ENCODE peak calls at places on chromosomes 7 and 10, in five cellular contexts. U is GM06990, F is lower lobe of right lung, M is fibroblast of lung, J is mucosa of descending colon. B is an unnamed sample.

GRCh38 chr7:122746948-122747347 is 44.2 kb upstream of the RNF148 start:
- DNase-seq in U (no peak), F (no peak), M (no peak), J (no peak), B (no peak)

GRCh38 chr7:106568680-106569499 is 92.1 kb downstream of the CCDC71L start:
- DNase-seq in U (no peak), F (no peak), M (peak), J (no peak), B (no peak)

GRCh38 chr7:124022551-124022950 is 10.3 kb downstream of the TMEM229A start:
- DNase-seq in U (no peak), F (no peak), M (no peak), J (no peak), B (no peak)

GRCh38 chr7:136914016-136914415 is 45.6 kb downstream of the CHRM2 start:
- DNase-seq in U (no peak), F (no peak), M (no peak), J (no peak), B (no peak)

GRCh38 chr10:323651-324293 is 188.5 kb downstream of the ZMYND11 start:
- DNase-seq in U (peak), F (peak), M (peak), J (peak), B (peak)

GRCh38 chr10:79221110-79222051 is 125.9 kb upstream of the PPIF start:
- DNase-seq in U (no peak), F (peak), M (peak), J (peak), B (no peak)

GRCh38 chr7:41003031-41003925 is 699.6 kb downstream of the INHBA start:
- DNase-seq in U (no peak), F (peak), M (peak), J (no peak), B (peak)

GRCh38 chr10:17765602-17766001 is 13.6 kb downstream of the TMEM236 start:
- DNase-seq in U (no peak), F (no peak), M (no peak), J (no peak), B (no peak)

GRCh38 chr10:98374176-98374969 is 40.6 kb downstream of the PYROXD2 start:
- DNase-seq in U (no peak), F (no peak), M (peak), J (no peak), B (no peak)

GRCh38 chr7:142445019-142445686 is 187.3 kb upstream of the PRSS58 start:
- DNase-seq in U (no peak), F (no peak), M (no peak), J (no peak), B (no peak)

GRCh38 chr7:93910076-93910994 is 4.0 kb downstream of the GNGT1 start:
- DNase-seq in U (no peak), F (no peak), M (peak), J (no peak), B (no peak)

GRCh38 chr10:26044123-26044749 is 110.2 kb downstream of the MYO3A start:
- DNase-seq in U (no peak), F (peak), M (no peak), J (no peak), B (no peak)

GRCh38 chr7:46131916-46132795 is 211.1 kb upstream of the IGFBP3 start:
- DNase-seq in U (no peak), F (no peak), M (no peak), J (no peak), B (no peak)

GRCh38 chr7:93178213-93178612 is 30.0 kb upstream of the SAMD9L start:
- DNase-seq in U (no peak), F (no peak), M (peak), J (no peak), B (no peak)

GRCh38 chr7:131219277-131220041 is 108.2 kb upstream of the MKLN1 start:
- DNase-seq in U (peak), F (peak), M (no peak), J (no peak), B (peak)

GRCh38 chr10:100687143-100687953 is 58.0 kb upstream of the PAX2 start:
- DNase-seq in U (no peak), F (no peak), M (no peak), J (no peak), B (no peak)

GRCh38 chr10:124665558-124665957 is 78.6 kb downstream of the FAM53B start:
- DNase-seq in U (no peak), F (no peak), M (no peak), J (no peak), B (no peak)

GRCh38 chr10:43689618-43689954 is 40.9 kb upstream of the ZNF32 start:
- DNase-seq in U (no peak), F (peak), M (peak), J (peak), B (peak)

GRCh38 chr10:48696535-48696873 is 11.8 kb downstream of the WDFY4 start:
- DNase-seq in U (no peak), F (no peak), M (no peak), J (no peak), B (no peak)

GRCh38 chr10:78950656-78951587 is 117.8 kb upstream of the ZMIZ1 start:
- DNase-seq in U (no peak), F (no peak), M (no peak), J (no peak), B (no peak)

GRCh38 chr10:71542476-71542875 is 145.8 kb downstream of the CDH23 start:
- DNase-seq in U (no peak), F (no peak), M (no peak), J (no peak), B (no peak)

GRCh38 chr10:29229258-29229705 is 59.6 kb upstream of the LYZL1 start:
- DNase-seq in U (no peak), F (no peak), M (no peak), J (no peak), B (no peak)

GRCh38 chr7:47536705-47537611 is 45.0 kb downstream of the TNS3 start:
- DNase-seq in U (no peak), F (peak), M (peak), J (peak), B (no peak)

GRCh38 chr7:55469271-55469681 is 103.0 kb downstream of the VOPP1 start:
- DNase-seq in U (no peak), F (no peak), M (no peak), J (no peak), B (no peak)

GRCh38 chr7:128872394-128872824 is 9.8 kb downstream of the ATP6V1F start:
- DNase-seq in U (no peak), F (no peak), M (no peak), J (peak), B (no peak)
- TF ChIP-seq CTCF in U (peak), F (no peak), M (no peak), J (no peak), B (no peak)

GRCh38 chr10:111360260-111360925 is 283.6 kb downstream of the ADRA2A start:
- DNase-seq in U (no peak), F (peak), M (no peak), J (no peak), B (peak)
- TF ChIP-seq CTCF in U (peak), F (peak), M (no peak), J (no peak), B (peak)

GRCh38 chr10:15213461-15213861 is 45.0 kb upstream of the NMT2 start:
- DNase-seq in U (no peak), F (no peak), M (no peak), J (no peak), B (no peak)

GRCh38 chr10:15214237-15214636 is 45.7 kb upstream of the NMT2 start:
- DNase-seq in U (no peak), F (no peak), M (no peak), J (no peak), B (no peak)

GRCh38 chr10:15220426-15220825 is 51.9 kb upstream of the NMT2 start:
- DNase-seq in U (no peak), F (no peak), M (no peak), J (no peak), B (no peak)

GRCh38 chr10:15211464-15211979 is 43.0 kb upstream of the NMT2 start:
- DNase-seq in U (no peak), F (no peak), M (peak), J (no peak), B (no peak)

DNA sequence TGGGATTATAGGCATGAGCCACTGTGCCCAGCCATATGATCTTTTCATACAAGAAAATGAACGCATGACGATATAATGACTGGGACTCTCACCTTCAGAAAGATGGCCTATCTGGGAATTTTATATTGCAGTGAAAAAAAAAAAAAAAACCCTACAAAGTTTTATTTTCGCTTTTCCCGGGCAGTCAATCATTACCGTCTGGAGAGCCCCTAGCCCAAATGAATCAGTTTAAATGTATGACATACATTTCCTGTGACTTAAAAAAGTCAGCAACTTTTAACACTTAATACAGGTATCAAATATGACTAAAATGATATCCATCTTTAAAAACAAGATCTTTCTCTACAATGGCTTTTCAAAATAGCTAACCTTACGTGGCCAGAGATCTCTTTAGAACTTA is 48.2 kb upstream of the NMT2 start:
- DNase-seq in U (no peak), F (no peak), M (no peak), J (no peak), B (no peak)
- TF ChIP-seq CTCF in U (no peak), F (no peak), M (no peak), J (no peak), B (no peak)

GRCh38 chr10:110446954-110447608 is 50.6 kb upstream of the DUSP5 start:
- DNase-seq in U (no peak), F (no peak), M (peak), J (no peak), B (no peak)
- TF ChIP-seq CTCF in U (no peak), F (no peak), M (peak), J (no peak), B (no peak)

GRCh38 chr7:20651960-20652544 is 36.6 kb downstream of the ABCB5 start:
- DNase-seq in U (no peak), F (no peak), M (peak), J (no peak), B (peak)
- TF ChIP-seq CTCF in U (peak), F (peak), M (peak), J (no peak), B (peak)

GRCh38 chr10:85993140-85993539 is 373.5 kb downstream of the GRID1 start:
- DNase-seq in U (no peak), F (no peak), M (no peak), J (no peak), B (no peak)

GRCh38 chr10:85993840-85994507 is 372.6 kb downstream of the GRID1 start:
- DNase-seq in U (no peak), F (no peak), M (no peak), J (no peak), B (no peak)

GRCh38 chr10:85992324-85992723 is 374.3 kb downstream of the GRID1 start:
- DNase-seq in U (no peak), F (no peak), M (no peak), J (no peak), B (no peak)

GRCh38 chr10:85997544-85997943 is 369.1 kb downstream of the GRID1 start:
- DNase-seq in U (no peak), F (no peak), M (no peak), J (no peak), B (no peak)

GRCh38 chr10:85995791-85996190 is 370.8 kb downstream of the GRID1 start:
- DNase-seq in U (no peak), F (no peak), M (no peak), J (no peak), B (peak)
- TF ChIP-seq CTCF in U (peak), F (peak), M (no peak), J (no peak), B (peak)

GRCh38 chr10:84026821-84027257 is 112.5 kb upstream of the GHITM start:
- DNase-seq in U (no peak), F (no peak), M (no peak), J (no peak), B (peak)
- TF ChIP-seq CTCF in U (peak), F (peak), M (peak), J (peak), B (peak)

GRCh38 chr10:132232981-132233380 is 46.2 kb downstream of the DPYSL4 start:
- DNase-seq in U (no peak), F (no peak), M (no peak), J (no peak), B (no peak)

GRCh38 chr10:132233501-132234075 is 46.8 kb downstream of the DPYSL4 start:
- DNase-seq in U (no peak), F (no peak), M (no peak), J (no peak), B (no peak)

GRCh38 chr10:132230557-132231210 is 43.9 kb downstream of the DPYSL4 start:
- DNase-seq in U (no peak), F (no peak), M (no peak), J (no peak), B (no peak)

GRCh38 chr10:132231656-132232552 is 45.2 kb downstream of the DPYSL4 start:
- DNase-seq in U (no peak), F (peak), M (no peak), J (no peak), B (peak)

GRCh38 chr10:132232553-132232949 is 45.8 kb downstream of the DPYSL4 start:
- DNase-seq in U (no peak), F (peak), M (no peak), J (no peak), B (no peak)
- TF ChIP-seq CTCF in U (no peak), F (peak), M (no peak), J (no peak), B (peak)

DNA sequence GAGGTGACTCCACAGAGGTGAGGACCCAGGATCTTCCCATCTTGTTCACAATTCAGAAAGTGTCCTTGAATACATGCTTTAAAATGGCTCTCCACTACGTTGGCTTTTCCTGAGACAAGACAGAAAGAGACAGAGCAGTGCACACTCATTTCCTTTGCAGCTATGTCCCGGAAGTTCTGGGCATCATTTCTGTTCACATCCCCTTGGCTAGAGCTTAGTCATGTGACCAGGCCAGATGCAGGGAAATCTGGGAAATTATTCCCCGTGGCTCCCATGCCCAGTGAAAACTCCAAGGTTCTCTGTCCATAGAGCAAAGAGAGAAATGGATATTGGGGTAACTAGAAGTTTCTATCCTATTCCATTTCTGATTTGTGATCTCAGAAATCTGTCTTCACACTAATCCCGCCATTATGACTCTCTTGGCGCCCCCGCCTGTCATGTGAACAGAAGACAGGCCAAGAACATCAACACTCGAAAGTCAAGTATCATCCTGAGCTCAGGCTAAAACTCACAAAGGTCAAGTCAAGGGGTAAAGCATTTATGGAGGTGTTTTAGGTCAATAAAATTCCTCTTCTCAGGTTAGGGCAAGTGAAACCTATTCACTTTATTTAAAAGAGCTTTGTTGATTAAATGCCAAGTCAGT is 251.4 kb upstream of the HABP2 start:
- DNase-seq in U (no peak), F (no peak), M (no peak), J (no peak), B (no peak)
- TF ChIP-seq CTCF in U (no peak), F (no peak), M (no peak), J (no peak), B (no peak)

GRCh38 chr7:140342732-140343514 is 55.4 kb downstream of the SLC37A3 start:
- DNase-seq in U (no peak), F (peak), M (peak), J (no peak), B (no peak)
- TF ChIP-seq CTCF in U (peak), F (peak), M (peak), J (no peak), B (peak)